ENCODE peak calls at places on chromosomes 7 and 10, in four cellular contexts. E is PC-3, P is cardiac muscle cell, R is endothelial cell of umbilical vein. B is an unnamed sample. For H3K36me3, the result is how much of the 10 kb centered on the place peaks cover.

GRCh38 chr10:131092416-131092815 is 219.1 kb downstream of the TCERG1L start:
- DNase-seq in E (no peak), P (no peak), R (no peak), B (no peak)

GRCh38 chr10:43943825-43944360 is 295.2 kb upstream of the ZNF32 start:
- DNase-seq in E (no peak), P (no peak), R (no peak), B (no peak)

GRCh38 chr10:131041361-131041916 is 270.1 kb downstream of the TCERG1L start:
- DNase-seq in E (no peak), P (no peak), R (no peak), B (no peak)

GRCh38 chr7:13990319-13990983 is 985 bp upstream of the ETV1 start:
- DNase-seq in E (peak), P (peak), R (peak), B (no peak)

GRCh38 chr10:63268139-63268797 is 135.1 kb downstream of the NRBF2 start:
- DNase-seq in E (no peak), P (peak), R (no peak), B (no peak)

GRCh38 chr10:17141504-17142229 is 12.1 kb upstream of the CUBN start:
- DNase-seq in E (no peak), P (no peak), R (no peak), B (no peak)

GRCh38 chr10:73857446-73857845 is 16.9 kb downstream of the CAMK2G start:
- DNase-seq in E (no peak), P (no peak), R (no peak), B (no peak)

GRCh38 chr7:8638076-8638475 is 204.7 kb downstream of the NXPH1 start:
- DNase-seq in E (peak), P (no peak), R (no peak), B (no peak)

GRCh38 chr7:75878769-75879596 is at the start of gene RHBDD2:
- DNase-seq in E (peak), P (peak), R (peak), B (peak)

GRCh38 chr7:143003393-143004051 is 23.4 kb downstream of the OR9A2 start:
- DNase-seq in E (peak), P (peak), R (peak), B (peak)
- H3K4me3 ChIP-seq in E (peak), P (no peak), R (no peak), B (no peak)

GRCh38 chr7:2480071-2480410 is 3.8 kb upstream of the GRIFIN start:
- DNase-seq in E (no peak), P (no peak), R (no peak), B (no peak)

GRCh38 chr7:2481195-2481594 is 5.0 kb upstream of the GRIFIN start:
- DNase-seq in E (no peak), P (no peak), R (no peak), B (no peak)

GRCh38 chr7:2483495-2483894 is 7.3 kb upstream of the GRIFIN start:
- DNase-seq in E (no peak), P (no peak), R (no peak), B (no peak)

GRCh38 chr7:2484868-2485267 is 8.7 kb upstream of the GRIFIN start:
- DNase-seq in E (no peak), P (no peak), R (no peak), B (no peak)

DNA sequence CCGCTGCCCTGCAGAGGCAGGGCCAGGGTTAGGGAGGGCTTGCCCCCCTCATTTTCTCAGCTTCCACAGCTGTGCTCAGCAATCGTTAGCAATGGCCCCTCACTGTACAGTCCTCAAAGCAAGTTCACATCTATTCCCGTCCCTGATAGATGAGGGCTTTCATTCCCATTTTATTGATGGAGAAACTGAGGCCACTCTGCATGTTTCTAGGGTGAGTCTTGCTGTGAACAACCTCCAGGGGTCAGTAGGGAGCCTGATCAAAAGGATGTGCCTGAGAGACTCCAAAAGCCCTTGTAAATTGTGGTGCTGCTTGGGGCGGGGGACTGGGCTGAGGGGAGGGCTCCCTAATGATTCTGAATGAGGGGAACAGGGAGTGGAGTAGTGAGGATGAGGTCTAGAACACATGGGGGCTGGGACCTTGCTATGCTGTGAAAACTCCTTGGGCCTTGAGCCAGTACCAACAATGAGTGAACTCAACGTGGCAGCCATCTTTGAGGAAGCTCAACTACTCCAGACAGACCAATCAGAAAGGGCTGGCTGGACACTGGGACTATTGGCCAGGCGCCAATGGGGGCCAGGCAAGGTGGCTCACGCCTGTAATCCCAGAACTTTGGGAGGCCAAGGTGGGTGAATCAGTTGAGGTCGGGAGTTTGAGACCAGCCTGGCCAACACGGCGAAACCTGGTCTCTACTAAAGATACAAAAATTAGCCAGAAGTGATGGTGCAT is 6.7 kb upstream of the GRIFIN start:
- DNase-seq in E (no peak), P (no peak), R (no peak), B (no peak)
- TF ChIP-seq CTCF in E (peak), P (no peak), R (no peak), B (no peak)

GRCh38 chr7:65953890-65954289 is 28.1 kb downstream of the GUSB start:
- DNase-seq in E (no peak), P (no peak), R (no peak), B (no peak)

GRCh38 chr7:65960351-65961074 is 21.5 kb downstream of the GUSB start:
- DNase-seq in E (no peak), P (no peak), R (no peak), B (no peak)

GRCh38 chr7:65953321-65953720 is 28.7 kb downstream of the GUSB start:
- DNase-seq in E (no peak), P (no peak), R (no peak), B (no peak)

GRCh38 chr7:65951837-65952578 is 30.0 kb downstream of the GUSB start:
- DNase-seq in E (peak), P (peak), R (no peak), B (no peak)

GRCh38 chr7:65955718-65956117 is 26.3 kb downstream of the GUSB start:
- DNase-seq in E (no peak), P (no peak), R (no peak), B (no peak)
- H3K36me3 ChIP-seq in E (under half), P (under half), R (under half), B (under half)

GRCh38 chr7:83799333-83799732 is 150.4 kb upstream of the SEMA3E start:
- DNase-seq in E (no peak), P (no peak), R (no peak), B (no peak)
- H3K4me3 ChIP-seq in E (no peak), P (no peak), R (no peak), B (no peak)

GRCh38 chr10:86348321-86349210 is 18.0 kb downstream of the GRID1 start:
- DNase-seq in E (peak), P (peak), R (no peak), B (no peak)
- TF ChIP-seq CTCF in E (peak), P (peak), R (no peak), B (peak)

GRCh38 chr10:102654969-102655368 is 10.7 kb downstream of the TRIM8 start:
- DNase-seq in E (no peak), P (no peak), R (no peak), B (no peak)
- H3K36me3 ChIP-seq in E (under half), P (under half), R (under half), B (under half)

GRCh38 chr7:35251606-35252310 is 2.1 kb downstream of the TBX20 start:
- DNase-seq in E (no peak), P (peak), R (no peak), B (no peak)
- H3K4me3 ChIP-seq in E (no peak), P (peak), R (no peak), B (no peak)

B was measured in kidney epithelial cell.